ENCODE peak calls at places on chromosomes 6 and 20, in ten cellular contexts. T is left ventricle myocardium inferior, H is hepatocyte, V is mucosa of descending colon, E is bronchial epithelial cell, R is astrocyte of the cerebellum, C is ovary, S is NB4, W is fibroblast of pulmonary artery, K is HCT116. M is an unnamed sample.
A peak's percentile ranks its signal among the peaks of the same experiment; 100 is the strongest.

GRCh38 chr20:58342104-58342945 is 32.8 kb downstream of the RAB22A start:
- DNase-seq in T (no peak), H (no peak), V (no peak), E (peak; percentile 93), R (no peak), C (no peak), S (no peak), W (peak; percentile 58), K (no peak), M (no peak)

GRCh38 chr20:8155848-8156602 is 24.0 kb downstream of the PLCB1 start:
- DNase-seq in T (no peak), H (no peak), V (no peak), E (no peak), R (no peak), C (no peak), S (no peak), W (no peak), K (no peak), M (no peak)

GRCh38 chr6:44092312-44092884 is 34.9 kb downstream of the MRPL14 start:
- DNase-seq in T (no peak), H (no peak), V (no peak), E (no peak), R (no peak), C (no peak), S (no peak), W (no peak), K (no peak), M (no peak)

GRCh38 chr6:113403966-113404575 is 453.1 kb upstream of the MARCKS start:
- DNase-seq in T (no peak), H (no peak), V (no peak), E (no peak), R (no peak), C (no peak), S (no peak), W (peak; percentile 52), K (no peak), M (no peak)

GRCh38 chr6:118551063-118551672 is 3.1 kb downstream of the PLN start:
- DNase-seq in T (no peak), H (peak; percentile 65), V (no peak), E (peak; percentile 65), R (peak; percentile 57), C (no peak), S (peak; percentile 66), W (peak; percentile 80), K (peak; percentile 37), M (no peak)

GRCh38 chr6:73516712-73517489 is 3.9 kb downstream of the EEF1A1 start:
- DNase-seq in T (no peak), H (no peak), V (no peak), E (peak; percentile 8), R (no peak), C (no peak), S (peak; percentile 54), W (peak; percentile 29), K (no peak), M (no peak)

GRCh38 chr6:135144678-135145508 is 36.2 kb upstream of the MYB start:
- DNase-seq in T (no peak), H (peak; percentile 15), V (no peak), E (peak; percentile 28), R (peak; percentile 16), C (no peak), S (peak; percentile 75), W (peak; percentile 60), K (peak; percentile 12), M (no peak)

GRCh38 chr20:61356171-61356570 is 104.1 kb downstream of the CDH4 start:
- DNase-seq in T (no peak), H (no peak), V (no peak), E (no peak), R (no peak), C (no peak), S (no peak), W (no peak), K (no peak), M (no peak)

GRCh38 chr6:157921685-157922367 is 59.8 kb upstream of the SYNJ2 start:
- DNase-seq in T (no peak), H (no peak), V (no peak), E (no peak), R (peak; percentile 22), C (no peak), S (no peak), W (no peak), K (no peak), M (peak; percentile 60)

GRCh38 chr20:50413088-50413500 is 97.1 kb upstream of the PTPN1 start:
- DNase-seq in T (no peak), H (no peak), V (no peak), E (no peak), R (no peak), C (no peak), S (peak; percentile 86), W (no peak), K (no peak), M (no peak)

GRCh38 chr6:109944448-109944847 is 33.7 kb upstream of the GPR6 start:
- DNase-seq in T (no peak), H (peak; percentile 58), V (no peak), E (peak; percentile 91), R (no peak), C (no peak), S (no peak), W (no peak), K (peak; percentile 42), M (no peak)

GRCh38 chr6:5464096-5464885 is 203.0 kb downstream of the FARS2 start:
- DNase-seq in T (no peak), H (no peak), V (no peak), E (no peak), R (peak; percentile 18), C (no peak), S (no peak), W (no peak), K (no peak), M (no peak)

GRCh38 chr6:131638013-131638412 is 911 bp downstream of the ENPP3 start:
- DNase-seq in T (no peak), H (no peak), V (no peak), E (no peak), R (no peak), C (no peak), S (no peak), W (no peak), K (no peak), M (no peak)
- H3K4me3 ChIP-seq in T (no peak overlapping the region), H (no peak overlapping the region), V (no peak overlapping the region), E (no peak overlapping the region), R (no peak overlapping the region), C (no peak overlapping the region), S (no peak overlapping the region), W (no peak overlapping the region), K (no peak overlapping the region), M (no peak overlapping the region)

GRCh38 chr6:10138917-10139316 is 276.0 kb downstream of the TFAP2A start:
- DNase-seq in T (no peak), H (no peak), V (no peak), E (peak; percentile 94), R (no peak), C (no peak), S (peak; percentile 8), W (peak; percentile 7), K (no peak), M (no peak)

GRCh38 chr6:10140121-10140520 is 274.8 kb downstream of the TFAP2A start:
- DNase-seq in T (no peak), H (no peak), V (no peak), E (peak; percentile 83), R (no peak), C (no peak), S (no peak), W (no peak), K (no peak), M (no peak)

GRCh38 chr6:10144772-10145171 is 270.1 kb downstream of the TFAP2A start:
- DNase-seq in T (no peak), H (no peak), V (no peak), E (peak; percentile 52), R (no peak), C (no peak), S (no peak), W (no peak), K (no peak), M (no peak)

GRCh38 chr6:10141756-10142443 is 273.0 kb downstream of the TFAP2A start:
- DNase-seq in T (no peak), H (peak; percentile 11), V (no peak), E (peak; percentile 68), R (no peak), C (no peak), S (no peak), W (no peak), K (no peak), M (no peak)

DNA sequence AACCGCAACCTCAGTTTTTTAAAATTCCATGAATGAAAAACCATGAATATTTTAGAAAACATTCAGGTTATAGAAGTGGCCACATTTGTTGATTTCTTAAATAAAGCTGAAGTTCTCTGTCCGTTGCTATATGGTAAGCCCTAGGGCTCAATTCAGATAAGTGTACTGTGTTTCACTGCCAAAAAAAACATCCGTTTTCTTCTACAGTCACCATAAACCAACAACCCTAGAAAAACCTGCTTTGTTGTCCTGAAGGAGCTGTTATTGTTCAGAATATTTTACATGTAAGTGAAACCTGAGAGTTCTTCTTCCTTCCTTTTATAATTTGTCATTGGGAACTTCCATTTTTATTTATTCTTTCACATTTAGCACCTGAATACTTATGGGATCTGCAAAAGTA is 274.1 kb downstream of the TFAP2A start:
- DNase-seq in T (no peak), H (no peak), V (no peak), E (peak; percentile 92), R (no peak), C (no peak), S (no peak), W (peak; percentile 9), K (no peak), M (no peak)
- H3K4me3 ChIP-seq in T (no peak overlapping the region), H (no peak overlapping the region), V (no peak overlapping the region), E (no peak overlapping the region), R (no peak overlapping the region), C (no peak overlapping the region), S (no peak overlapping the region), W (no peak overlapping the region), K (no peak overlapping the region), M (no peak overlapping the region)

DNA sequence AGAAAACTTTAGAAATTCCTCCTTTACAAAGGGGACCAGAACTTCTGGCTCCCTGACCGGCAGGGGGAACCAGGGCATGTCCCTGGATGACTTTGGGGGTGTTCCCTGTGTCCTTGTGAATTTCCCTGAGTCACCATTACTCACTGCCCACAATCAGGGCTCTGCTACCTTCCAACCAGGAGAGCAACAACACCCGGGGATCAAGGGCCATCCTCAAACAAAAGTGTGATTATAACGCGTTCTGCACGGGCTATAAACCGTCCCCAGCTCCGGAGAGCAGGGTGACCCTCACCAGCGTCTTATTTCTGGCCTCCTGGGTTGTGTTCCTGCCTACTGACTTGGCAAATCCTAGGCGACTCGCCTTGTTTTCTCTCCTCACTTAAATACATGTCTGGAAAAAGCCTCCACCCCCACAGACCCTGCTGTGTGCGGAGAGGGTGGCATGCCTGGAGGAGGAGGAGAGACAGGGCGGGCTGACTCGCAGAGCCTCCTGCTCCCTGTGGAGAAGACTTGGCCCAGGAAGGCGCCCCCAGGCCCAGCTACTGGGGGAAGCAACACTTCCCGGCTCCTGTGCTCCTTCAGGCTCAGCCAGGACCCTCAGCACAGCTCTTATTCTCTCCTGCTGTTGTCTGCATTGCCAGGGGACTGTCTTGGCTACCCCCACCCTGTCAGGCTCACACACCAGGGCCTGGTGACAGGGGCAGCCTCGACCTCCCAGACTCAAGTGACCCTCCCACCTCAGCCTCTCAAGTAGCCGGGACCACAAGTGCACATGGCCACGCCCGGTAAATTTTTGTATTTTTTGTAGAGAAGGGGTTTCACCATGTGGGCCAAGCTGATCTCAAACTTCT is 54.1 kb downstream of the FGD2 start:
- DNase-seq in T (peak; percentile 61), H (peak; percentile 90), V (peak; percentile 71), E (peak; percentile 98), R (peak; percentile 93), C (peak; percentile 71), S (peak; percentile 76), W (peak; percentile 96), K (peak; percentile 96), M (peak; percentile 82)
- H3K4me3 ChIP-seq in T (no peak overlapping the region), H (no peak overlapping the region), V (no peak overlapping the region), E (no peak overlapping the region), R (no peak overlapping the region), C (no peak overlapping the region), S (no peak overlapping the region), W (no peak overlapping the region), K (peak overlapping the region; percentile 24), M (no peak overlapping the region)

GRCh38 chr6:155154158-155154830 is 109.5 kb upstream of the CLDN20 start:
- DNase-seq in T (no peak), H (peak; percentile 69), V (no peak), E (peak; percentile 79), R (peak; percentile 81), C (no peak), S (peak; percentile 36), W (peak; percentile 87), K (no peak), M (no peak)
- H3K4me3 ChIP-seq in T (no peak overlapping the region), H (no peak overlapping the region), V (no peak overlapping the region), E (no peak overlapping the region), R (no peak overlapping the region), C (no peak overlapping the region), S (no peak overlapping the region), W (no peak overlapping the region), K (no peak overlapping the region), M (no peak overlapping the region)